ENCODE peak calls at places on chromosomes 1 and 21, in four cellular contexts. One of them, this sample, is unnamed.
A peak's percentile ranks its signal among the peaks of the same experiment; 100 is the strongest.

GRCh38 chr1:229228522-229228921 is 42.4 kb upstream of the RAB4A start:
- DNase-seq in progenitor cell of endocrine pancreas: no peak
- DNase-seq in A172: no peak
- DNase-seq in cardiac muscle cell: no peak
- DNase-seq in this sample: no peak

GRCh38 chr1:98098473-98098872 is 177.6 kb upstream of the DPYD start:
- DNase-seq in progenitor cell of endocrine pancreas: no peak
- DNase-seq in A172: no peak
- DNase-seq in cardiac muscle cell: no peak
- DNase-seq in this sample: no peak

GRCh38 chr1:10540277-10541005 is 65.7 kb downstream of the PEX14 start:
- DNase-seq in cardiac muscle cell: peak; percentile 83
- DNase-seq in A172: no peak
- DNase-seq in progenitor cell of endocrine pancreas: no peak
- DNase-seq in this sample: peak; percentile 61

GRCh38 chr1:168623003-168623828 is 46.8 kb downstream of the XCL1 start:
- DNase-seq in A172: peak; percentile 95
- DNase-seq in progenitor cell of endocrine pancreas: no peak
- DNase-seq in cardiac muscle cell: peak; percentile 67
- DNase-seq in this sample: peak; percentile 97

GRCh38 chr1:179169616-179170467 is 59.6 kb downstream of the ABL2 start:
- DNase-seq in progenitor cell of endocrine pancreas: no peak
- DNase-seq in cardiac muscle cell: peak; percentile 83
- DNase-seq in A172: peak; percentile 62
- DNase-seq in this sample: peak; percentile 88

GRCh38 chr21:43609501-43610340 is 49.6 kb downstream of the HSF2BP start:
- DNase-seq in progenitor cell of endocrine pancreas: no peak
- DNase-seq in cardiac muscle cell: peak; percentile 85
- DNase-seq in A172: peak; percentile 85
- DNase-seq in this sample: peak; percentile 82

GRCh38 chr1:200831091-200831490 is 41.7 kb upstream of the GPR25 start:
- DNase-seq in A172: no peak
- DNase-seq in progenitor cell of endocrine pancreas: no peak
- DNase-seq in cardiac muscle cell: no peak
- DNase-seq in this sample: no peak

GRCh38 chr1:19463204-19463803 is 22.0 kb downstream of the CAPZB start:
- DNase-seq in progenitor cell of endocrine pancreas: no peak
- DNase-seq in cardiac muscle cell: no peak
- DNase-seq in A172: no peak
- DNase-seq in this sample: no peak

GRCh38 chr1:33982419-33982818 is 118.5 kb downstream of the HMGB4 start:
- DNase-seq in cardiac muscle cell: no peak
- DNase-seq in progenitor cell of endocrine pancreas: no peak
- DNase-seq in A172: no peak
- DNase-seq in this sample: no peak

GRCh38 chr1:15362096-15362736 is 47.5 kb upstream of the EFHD2 start:
- DNase-seq in A172: no peak
- DNase-seq in progenitor cell of endocrine pancreas: no peak
- DNase-seq in cardiac muscle cell: no peak
- DNase-seq in this sample: no peak

GRCh38 chr1:147822292-147822691 is 61.9 kb upstream of the GJA5 start:
- DNase-seq in A172: peak; percentile 6
- DNase-seq in cardiac muscle cell: peak; percentile 34
- DNase-seq in progenitor cell of endocrine pancreas: no peak
- DNase-seq in this sample: no peak

GRCh38 chr1:44637590-44638411 is 36.5 kb downstream of the TMEM53 start:
- DNase-seq in cardiac muscle cell: no peak
- DNase-seq in A172: no peak
- DNase-seq in progenitor cell of endocrine pancreas: no peak
- DNase-seq in this sample: no peak

GRCh38 chr1:94969137-94969536 is 42.2 kb upstream of the CNN3 start:
- DNase-seq in cardiac muscle cell: no peak
- DNase-seq in progenitor cell of endocrine pancreas: no peak
- DNase-seq in A172: no peak
- DNase-seq in this sample: no peak

GRCh38 chr1:208203848-208204609 is 40.2 kb downstream of the PLXNA2 start:
- DNase-seq in A172: peak; percentile 54
- DNase-seq in progenitor cell of endocrine pancreas: no peak
- DNase-seq in cardiac muscle cell: peak; percentile 84
- DNase-seq in this sample: peak; percentile 36

GRCh38 chr1:200359610-200360163 is 50.1 kb downstream of the ZNF281 start:
- DNase-seq in A172: no peak
- DNase-seq in progenitor cell of endocrine pancreas: no peak
- DNase-seq in cardiac muscle cell: peak; percentile 46
- DNase-seq in this sample: peak; percentile 46

GRCh38 chr1:30465096-30465495 is 258.3 kb downstream of the MATN1 start:
- DNase-seq in A172: no peak
- DNase-seq in cardiac muscle cell: no peak
- DNase-seq in progenitor cell of endocrine pancreas: no peak
- DNase-seq in this sample: no peak

GRCh38 chr1:154698320-154699096 is 90.5 kb upstream of the ADAR start:
- DNase-seq in progenitor cell of endocrine pancreas: no peak
- DNase-seq in A172: no peak
- DNase-seq in cardiac muscle cell: no peak
- DNase-seq in this sample: no peak

GRCh38 chr1:217272385-217272784 is 358.5 kb downstream of the GPATCH2 start:
- DNase-seq in A172: peak; percentile 21
- DNase-seq in cardiac muscle cell: peak; percentile 85
- DNase-seq in progenitor cell of endocrine pancreas: no peak
- DNase-seq in this sample: peak; percentile 76

GRCh38 chr1:157105988-157106812 is 6.6 kb upstream of the ETV3L start:
- DNase-seq in cardiac muscle cell: peak; percentile 70
- DNase-seq in A172: peak; percentile 86
- DNase-seq in progenitor cell of endocrine pancreas: no peak
- DNase-seq in this sample: peak; percentile 70

GRCh38 chr1:48937732-48938131 is 161.0 kb upstream of the BEND5 start:
- DNase-seq in A172: no peak
- DNase-seq in cardiac muscle cell: no peak
- DNase-seq in progenitor cell of endocrine pancreas: no peak
- DNase-seq in this sample: no peak

GRCh38 chr1:196115641-196116040 is 492.6 kb downstream of the KCNT2 start:
- DNase-seq in cardiac muscle cell: peak; percentile 75
- DNase-seq in progenitor cell of endocrine pancreas: no peak
- DNase-seq in A172: peak; percentile 47
- DNase-seq in this sample: peak; percentile 81

GRCh38 chr1:36217667-36218066 is 6.6 kb upstream of the THRAP3 start:
- DNase-seq in A172: peak; percentile 19
- DNase-seq in cardiac muscle cell: peak; percentile 71
- DNase-seq in progenitor cell of endocrine pancreas: no peak
- DNase-seq in this sample: peak; percentile 39